ENCODE peak calls at places on chromosome 19, in four cellular contexts. D, B, W and N are unnamed samples.

GRCh38 chr19:48196933-48197665 is 26.6 kb downstream of the ZSWIM9 start:
- DNase-seq in D (peak; percentile 25), B (peak; percentile 29), W (no peak), N (no peak)

GRCh38 chr19:49343127-49343526 is 7.9 kb downstream of the CD37 start:
- DNase-seq in D (no peak), B (no peak), W (no peak), N (no peak)

GRCh38 chr19:35228177-35228930 is at the start of gene FAM187B:
- DNase-seq in D (no peak), B (no peak), W (no peak), N (no peak)

GRCh38 chr19:33804021-33804799 is 7.5 kb downstream of the KCTD15 start:
- DNase-seq in D (no peak), B (no peak), W (peak; percentile 94), N (no peak)

GRCh38 chr19:38395381-38396127 is 7.1 kb downstream of the SPRED3 start:
- DNase-seq in D (no peak), B (no peak), W (no peak), N (no peak)

GRCh38 chr19:7983286-7983950 is 22.0 kb downstream of the ELAVL1 start:
- DNase-seq in D (no peak), B (no peak), W (no peak), N (no peak)

GRCh38 chr19:20503536-20503935 is 62.0 kb downstream of the ZNF737 start:
- DNase-seq in D (no peak), B (no peak), W (no peak), N (no peak)

GRCh38 chr19:32138416-32138815 is 207.0 kb upstream of the ZNF507 start:
- DNase-seq in D (no peak), B (peak; percentile 18), W (no peak), N (peak; percentile 24)

GRCh38 chr19:58409010-58409790 is 751 bp downstream of the ZNF584 start:
- DNase-seq in D (peak; percentile 79), B (no peak), W (no peak), N (peak; percentile 31)

GRCh38 chr19:54279441-54279962 is 1.4 kb downstream of the LILRB2 start:
- DNase-seq in D (no peak), B (no peak), W (no peak), N (no peak)

GRCh38 chr19:10744848-10745293 is 27.0 kb downstream of the DNM2 start:
- DNase-seq in D (no peak), B (no peak), W (no peak), N (no peak)

GRCh38 chr19:2254052-2254872 is 2.0 kb downstream of the JSRP1 start:
- DNase-seq in D (peak; percentile 45), B (no peak), W (peak; percentile 64), N (peak; percentile 86)

GRCh38 chr19:10858204-10858828 is 10.1 kb downstream of the C19orf38 start:
- DNase-seq in D (peak; percentile 69), B (peak; percentile 73), W (no peak), N (peak; percentile 64)

GRCh38 chr19:17249887-17250548 is 4.3 kb upstream of the NR2F6 start:
- DNase-seq in D (no peak), B (no peak), W (no peak), N (no peak)

GRCh38 chr19:10863107-10863700 is 8.1 kb upstream of the CARM1 start:
- DNase-seq in D (no peak), B (peak; percentile 19), W (peak; percentile 56), N (no peak)

GRCh38 chr19:48190288-48191284 is 20.1 kb downstream of the ZSWIM9 start:
- DNase-seq in D (no peak), B (peak; percentile 94), W (peak; percentile 29), N (peak; percentile 88)

GRCh38 chr19:38941979-38942378 is 11.2 kb downstream of the MRPS12 start:
- DNase-seq in D (no peak), B (no peak), W (no peak), N (no peak)

GRCh38 chr19:10828981-10829821 is 6.8 kb downstream of the TMED1 start:
- DNase-seq in D (peak; percentile 36), B (no peak), W (no peak), N (peak; percentile 56)

GRCh38 chr19:14004619-14005380 is 1.3 kb downstream of the RFX1 start:
- DNase-seq in D (no peak), B (peak; percentile 15), W (peak; percentile 58), N (no peak)

GRCh38 chr19:55212447-55212846 is 3.1 kb upstream of the PTPRH start:
- DNase-seq in D (no peak), B (peak; percentile 65), W (peak; percentile 64), N (no peak)

GRCh38 chr19:13234518-13234917 is 84.3 kb downstream of the IER2 start:
- DNase-seq in D (peak; percentile 81), B (peak; percentile 92), W (peak; percentile 42), N (peak; percentile 76)

GRCh38 chr19:17627161-17627560 is 61.0 kb downstream of the UNC13A start:
- DNase-seq in D (no peak), B (no peak), W (no peak), N (no peak)

GRCh38 chr19:30783936-30784335 is 411.8 kb downstream of the ZNF536 start:
- DNase-seq in D (no peak), B (no peak), W (no peak), N (no peak)

GRCh38 chr19:35408284-35409171 is 37.7 kb downstream of the GPR42 start:
- DNase-seq in D (no peak), B (no peak), W (no peak), N (no peak)

GRCh38 chr19:6533000-6533328 is 2.1 kb downstream of the TNFSF9 start:
- DNase-seq in D (no peak), B (no peak), W (no peak), N (no peak)

GRCh38 chr19:1836458-1837221 is 11.6 kb downstream of the REXO1 start:
- DNase-seq in D (peak; percentile 76), B (peak; percentile 88), W (no peak), N (no peak)

GRCh38 chr19:21323000-21323399 is 6.2 kb downstream of the ZNF708 start:
- DNase-seq in D (no peak), B (peak; percentile 12), W (no peak), N (no peak)

GRCh38 chr19:39319892-39320168 is 833 bp downstream of the LRFN1 start:
- DNase-seq in D (peak; percentile 76), B (no peak), W (no peak), N (no peak)

GRCh38 chr19:33386361-33386858 is 12.9 kb downstream of the CEBPG start:
- DNase-seq in D (no peak), B (no peak), W (no peak), N (no peak)

GRCh38 chr19:30253581-30253996 is 118.6 kb upstream of the ZNF536 start:
- DNase-seq in D (peak; percentile 42), B (no peak), W (no peak), N (no peak)

GRCh38 chr19:17075860-17076538 is 422 bp downstream of the MYO9B start:
- DNase-seq in D (no peak), B (peak; percentile 62), W (no peak), N (no peak)

GRCh38 chr19:6729573-6730152 is 7.7 kb downstream of the GPR108 start:
- DNase-seq in D (peak; percentile 15), B (no peak), W (no peak), N (no peak)

GRCh38 chr19:634975-635652 is 1.8 kb upstream of the POLRMT start:
- DNase-seq in D (no peak), B (no peak), W (no peak), N (no peak)

GRCh38 chr19:11414544-11414943 is 4.6 kb downstream of the RGL3 start:
- DNase-seq in D (no peak), B (peak; percentile 4), W (no peak), N (no peak)

GRCh38 chr19:1512671-1513491 is at the start of gene ADAMTSL5:
- DNase-seq in D (peak; percentile 68), B (peak; percentile 85), W (peak; percentile 40), N (peak; percentile 45)

GRCh38 chr19:3006075-3006767 is 22.9 kb downstream of the TLE2 start:
- DNase-seq in D (no peak), B (peak; percentile 98), W (no peak), N (peak; percentile 96)

GRCh38 chr19:11410682-11411081 is 8.4 kb downstream of the RGL3 start:
- DNase-seq in D (no peak), B (peak; percentile 3), W (no peak), N (no peak)

GRCh38 chr19:52963229-52963760 is 614 bp upstream of the ZNF816 start:
- DNase-seq in D (peak; percentile 53), B (no peak), W (peak; percentile 2), N (peak; percentile 40)

GRCh38 chr19:8251025-8251472 is 41.9 kb downstream of the CERS4 start:
- DNase-seq in D (no peak), B (no peak), W (no peak), N (no peak)

GRCh38 chr19:19561946-19562664 is 24.0 kb downstream of the CILP2 start:
- DNase-seq in D (no peak), B (no peak), W (no peak), N (no peak)

GRCh38 chr19:45186509-45187334 is 8.1 kb downstream of the BLOC1S3 start:
- DNase-seq in D (no peak), B (no peak), W (peak; percentile 75), N (no peak)

GRCh38 chr19:45191324-45191845 is 12.8 kb downstream of the BLOC1S3 start:
- DNase-seq in D (no peak), B (no peak), W (no peak), N (no peak)

GRCh38 chr19:45189971-45190370 is 11.4 kb downstream of the BLOC1S3 start:
- DNase-seq in D (no peak), B (no peak), W (no peak), N (no peak)

GRCh38 chr19:45184115-45184514 is 5.5 kb downstream of the BLOC1S3 start:
- DNase-seq in D (no peak), B (no peak), W (no peak), N (no peak)

GRCh38 chr19:45187421-45188100 is 9.0 kb downstream of the BLOC1S3 start:
- DNase-seq in D (peak; percentile 67), B (peak; percentile 65), W (peak; percentile 49), N (peak; percentile 46)
- TF ChIP-seq CTCF in D (peak; percentile 61), B (peak; percentile 68), W (peak; percentile 74), N (peak; percentile 75)

GRCh38 chr19:46471116-46471733 is at the start of gene PNMA8A:
- DNase-seq in D (peak; percentile 97), B (peak; percentile 95), W (no peak), N (peak; percentile 95)
- TF ChIP-seq FOXJ3 in D (no peak), B (no peak), W (no peak), N (no peak)

GRCh38 chr19:43934055-43934984 is 762 bp downstream of the ZNF45 start:
- DNase-seq in D (peak; percentile 15), B (peak; percentile 15), W (no peak), N (no peak)
- TF ChIP-seq CTCF in D (peak; percentile 15), B (no peak), W (no peak), N (no peak)

GRCh38 chr19:4705413-4706131 is 18.1 kb downstream of the DPP9 start:
- DNase-seq in D (no peak), B (no peak), W (peak; percentile 89), N (no peak)

GRCh38 chr19:4701557-4701956 is 22.1 kb downstream of the DPP9 start:
- DNase-seq in D (no peak), B (no peak), W (no peak), N (no peak)

GRCh38 chr19:4702764-4703163 is 20.9 kb downstream of the DPP9 start:
- DNase-seq in D (no peak), B (no peak), W (no peak), N (no peak)

GRCh38 chr19:4703671-4704316 is 19.8 kb downstream of the DPP9 start:
- DNase-seq in D (no peak), B (no peak), W (no peak), N (no peak)

GRCh38 chr19:4704317-4704673 is 19.3 kb downstream of the DPP9 start:
- DNase-seq in D (no peak), B (no peak), W (no peak), N (no peak)
- TF ChIP-seq FOXJ3 in D (no peak), B (no peak), W (no peak), N (no peak)